ENCODE peak calls at places on chromosomes 12 and 14, in six cellular contexts. Z, P, I, A, T and Y are unnamed samples.

GRCh38 chr12:66740257-66740656 is 61.4 kb upstream of the GRIP1 start:
- DNase-seq in Z (no peak), P (no peak), I (no peak), A (no peak), T (peak), Y (no peak)

GRCh38 chr14:105013150-105013787 is 7.6 kb downstream of the CDCA4 start:
- DNase-seq in Z (no peak), P (no peak), I (peak), A (no peak), T (no peak), Y (no peak)

GRCh38 chr12:93050026-93050747 is 121.1 kb upstream of the EEA1 start:
- DNase-seq in Z (no peak), P (no peak), I (no peak), A (no peak), T (peak), Y (no peak)

GRCh38 chr12:64889434-64890216 is 65.2 kb downstream of the TBC1D30 start:
- DNase-seq in Z (no peak), P (peak), I (no peak), A (no peak), T (peak), Y (no peak)

GRCh38 chr12:42539696-42540095 is 49.9 kb downstream of the PRICKLE1 start:
- DNase-seq in Z (no peak), P (no peak), I (no peak), A (no peak), T (no peak), Y (no peak)

GRCh38 chr14:33529773-33530172 is 421.1 kb downstream of the EGLN3 start:
- DNase-seq in Z (no peak), P (no peak), I (no peak), A (no peak), T (no peak), Y (no peak)

GRCh38 chr12:38912116-38912515 is 6.7 kb upstream of the CPNE8 start:
- DNase-seq in Z (no peak), P (no peak), I (no peak), A (no peak), T (no peak), Y (no peak)

GRCh38 chr12:20123465-20123864 is 244.9 kb upstream of the PDE3A start:
- DNase-seq in Z (no peak), P (no peak), I (no peak), A (no peak), T (no peak), Y (no peak)

GRCh38 chr14:92717571-92718042 is 30.8 kb downstream of the LGMN start:
- DNase-seq in Z (no peak), P (no peak), I (no peak), A (no peak), T (no peak), Y (no peak)

GRCh38 chr12:56900583-56900982 is 33.6 kb downstream of the SDR9C7 start:
- DNase-seq in Z (no peak), P (no peak), I (no peak), A (no peak), T (no peak), Y (no peak)